ENCODE peak calls at places on chromosomes 12 and 14, in four cellular contexts. T, R, E and B are unnamed samples.

GRCh38 chr12:132479938-132480619 is 9.9 kb upstream of the FBRSL1 start:
- DNase-seq in T (no peak), R (no peak), E (no peak), B (no peak)

GRCh38 chr14:54206477-54206876 is 190.3 kb upstream of the CDKN3 start:
- DNase-seq in T (no peak), R (no peak), E (no peak), B (no peak)

GRCh38 chr12:95788637-95789036 is 1.9 kb downstream of the NTN4 start:
- DNase-seq in T (no peak), R (no peak), E (no peak), B (no peak)

GRCh38 chr12:52537101-52537500 is 15.8 kb downstream of the KRT71 start:
- DNase-seq in T (no peak), R (no peak), E (no peak), B (no peak)

GRCh38 chr12:45989857-45990467 is 412 bp downstream of the SCAF11 start:
- DNase-seq in T (peak), R (peak), E (no peak), B (peak)

GRCh38 chr12:19434538-19434937 is 4.8 kb upstream of the AEBP2 start:
- DNase-seq in T (no peak), R (no peak), E (no peak), B (no peak)

GRCh38 chr12:6465467-6466183 is 4.9 kb downstream of the VAMP1 start:
- DNase-seq in T (peak), R (peak), E (no peak), B (peak)

GRCh38 chr12:92912052-92912451 is 17.0 kb downstream of the EEA1 start:
- DNase-seq in T (no peak), R (no peak), E (no peak), B (no peak)

GRCh38 chr14:104973215-104974145 is 4.7 kb downstream of the AHNAK2 start:
- DNase-seq in T (no peak), R (no peak), E (no peak), B (no peak)

GRCh38 chr12:52221912-52222457 is 11.1 kb upstream of the KRT7 start:
- DNase-seq in T (no peak), R (peak), E (no peak), B (peak)

GRCh38 chr12:79514730-79515525 is 175.8 kb downstream of the PAWR start:
- DNase-seq in T (no peak), R (no peak), E (no peak), B (no peak)

GRCh38 chr14:95018845-95019244 is 138.5 kb downstream of the DICER1 start:
- DNase-seq in T (no peak), R (no peak), E (no peak), B (no peak)

GRCh38 chr12:89370850-89371249 is 18.5 kb upstream of the DUSP6 start:
- DNase-seq in T (no peak), R (no peak), E (no peak), B (no peak)
- TF ChIP-seq TARDBP in T (no peak), R (no peak), E (no peak), B (no peak)

DNA sequence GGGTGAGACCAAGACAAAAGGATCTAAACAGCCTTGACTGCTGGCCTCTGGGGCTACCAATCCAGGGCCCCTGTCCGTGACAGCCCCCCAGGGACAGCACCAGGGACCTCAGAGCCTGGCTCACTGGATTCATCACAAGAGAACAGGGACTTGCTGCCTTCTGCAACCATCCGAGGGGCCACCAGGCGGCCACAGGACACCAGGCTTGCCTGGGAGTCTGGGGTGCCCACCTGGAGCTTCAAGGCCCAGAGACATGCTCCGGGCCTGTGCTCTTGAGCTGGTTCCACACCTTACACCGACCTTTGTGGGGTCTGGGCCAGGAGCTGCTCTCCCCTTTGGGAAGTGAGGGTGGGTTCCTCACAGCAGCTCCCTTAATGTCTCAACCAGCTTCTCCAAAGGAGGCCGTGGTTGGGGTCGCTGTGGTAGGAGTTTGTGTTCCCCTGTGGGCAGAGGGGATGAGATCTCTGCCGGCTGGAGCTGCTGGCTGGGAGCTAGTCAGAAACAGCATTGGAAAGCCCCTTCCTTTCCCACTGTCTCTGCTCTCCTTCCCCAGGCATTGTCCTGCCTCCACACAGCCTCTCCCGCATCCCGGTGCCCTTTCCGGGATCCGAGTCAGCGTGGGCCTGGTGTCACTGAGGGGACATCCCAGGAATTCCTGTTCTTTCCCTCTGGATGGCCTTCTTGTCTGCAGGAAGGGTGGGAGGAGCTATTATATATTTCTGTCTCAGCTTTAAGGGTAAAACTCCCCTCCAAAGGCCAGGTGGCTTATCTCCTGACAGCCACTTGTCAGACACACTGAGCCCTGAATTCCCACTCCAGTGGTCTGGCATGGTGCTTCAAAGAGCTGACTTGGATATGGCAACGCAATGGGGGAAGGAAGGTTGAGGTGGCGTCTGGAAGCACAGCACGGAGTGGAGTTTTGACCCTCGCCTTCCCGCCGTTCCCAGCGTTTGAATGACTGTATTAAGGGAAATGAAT is 5.1 kb upstream of the PAPLN start:
- DNase-seq in T (peak), R (peak), E (no peak), B (peak)
- TF ChIP-seq FOXK2 in T (no peak), R (no peak), E (no peak), B (no peak)

DNA sequence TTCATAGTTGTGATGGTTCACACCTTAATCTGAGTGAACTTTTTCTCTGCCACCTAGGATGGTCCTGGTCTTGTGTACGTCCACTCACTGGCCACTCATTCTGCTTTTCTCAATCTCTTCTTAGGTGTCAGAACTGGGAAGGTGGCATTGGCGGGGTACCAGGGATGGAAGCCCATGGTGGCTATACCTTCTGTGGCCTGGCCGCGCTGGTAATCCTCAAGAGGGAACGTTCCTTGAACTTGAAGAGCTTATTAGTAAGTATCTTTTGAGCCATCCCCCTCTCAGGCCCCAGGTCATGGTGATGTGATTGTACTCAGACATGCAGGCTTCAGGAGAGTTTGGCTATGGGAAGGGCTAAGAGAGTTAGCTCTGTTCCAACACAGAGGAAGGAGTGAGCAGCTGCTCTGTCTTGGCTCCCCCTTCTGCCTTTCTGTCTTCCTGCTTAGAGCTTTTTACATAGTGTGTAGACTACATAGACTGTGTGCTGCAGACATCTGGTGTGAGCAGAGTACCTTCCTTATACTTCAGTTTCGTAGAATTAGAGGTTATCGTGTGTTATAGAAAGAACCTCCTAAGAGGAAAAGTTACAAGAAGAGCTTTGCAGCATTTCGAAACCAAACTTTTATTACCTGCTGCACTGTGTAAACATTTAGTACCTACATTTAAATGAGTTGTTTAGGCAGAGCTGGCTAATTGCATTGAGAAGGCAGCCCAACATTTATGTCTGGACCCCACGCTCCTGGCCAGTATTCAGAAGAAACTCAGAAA is 54.2 kb downstream of the FNTB start:
- DNase-seq in T (no peak), R (no peak), E (no peak), B (no peak)
- TF ChIP-seq TARDBP in T (no peak), R (no peak), E (no peak), B (no peak)

GRCh38 chr12:85301054-85301453 is 21.0 kb downstream of the ALX1 start:
- DNase-seq in T (no peak), R (no peak), E (no peak), B (no peak)
- TF ChIP-seq FOXK2 in T (no peak), R (no peak), E (no peak), B (no peak)

GRCh38 chr12:124783087-124783486 is 80.6 kb downstream of the SCARB1 start:
- DNase-seq in T (no peak), R (no peak), E (no peak), B (no peak)
- TF ChIP-seq TARDBP in T (no peak), R (no peak), E (no peak), B (no peak)

GRCh38 chr12:81381951-81382350 is 304.1 kb downstream of the ACSS3 start:
- DNase-seq in T (peak), R (no peak), E (no peak), B (no peak)

GRCh38 chr12:81378601-81379000 is 300.7 kb downstream of the ACSS3 start:
- DNase-seq in T (no peak), R (no peak), E (no peak), B (no peak)

GRCh38 chr12:81375969-81376368 is 298.1 kb downstream of the ACSS3 start:
- DNase-seq in T (no peak), R (no peak), E (no peak), B (no peak)

GRCh38 chr12:81377771-81378170 is 299.9 kb downstream of the ACSS3 start:
- DNase-seq in T (no peak), R (no peak), E (no peak), B (no peak)
- TF ChIP-seq FOXK2 in T (no peak), R (no peak), E (no peak), B (no peak)